ENCODE peak calls at places on chromosomes 16 and 17, in six cellular contexts. R is uterus, W is brain microvascular endothelial cell, I is right atrium auricular region, X is left ventricle myocardium inferior, K is epithelial cell of esophagus. O is an unnamed sample.
A peak's percentile ranks its signal among the peaks of the same experiment; 100 is the strongest.

GRCh38 chr16:2740476-2740875 is 12.0 kb upstream of the SRRM2 start:
- DNase-seq in I (no peak), R (no peak), X (no peak), W (no peak), K (no peak), O (no peak)

GRCh38 chr16:76614255-76614654 is 337.1 kb downstream of the CNTNAP4 start:
- DNase-seq in W (no peak), K (no peak), R (no peak), X (no peak), I (no peak), O (no peak)

GRCh38 chr16:73150790-73151189 is 102.9 kb upstream of the ZFHX3 start:
- DNase-seq in R (no peak), I (no peak), K (no peak), W (no peak), X (no peak), O (no peak)

GRCh38 chr16:8044796-8045195 is 545.5 kb downstream of the TMEM114 start:
- DNase-seq in W (no peak), X (no peak), R (no peak), I (no peak), K (no peak), O (no peak)

GRCh38 chr16:1707193-1707790 is 1.3 kb downstream of the MAPK8IP3 start:
- DNase-seq in X (no peak), K (peak; percentile 48), W (peak; percentile 32), R (no peak), I (no peak), O (peak; percentile 13)

GRCh38 chr17:17280613-17281549 is at the start of gene COPS3:
- DNase-seq in R (peak; percentile 98), W (peak; percentile 97), I (peak; percentile 98), K (peak; percentile 98), X (peak; percentile 99), O (peak; percentile 98)

GRCh38 chr17:27384261-27384701 is 72.0 kb upstream of the KSR1 start:
- DNase-seq in X (peak; percentile 68), I (no peak), R (peak; percentile 60), W (peak; percentile 71), K (peak; percentile 97), O (no peak)

GRCh38 chr17:81844327-81844851 is 9.5 kb upstream of the PPP1R27 start:
- DNase-seq in W (no peak), I (no peak), K (no peak), R (no peak), X (no peak), O (no peak)

GRCh38 chr17:32461853-32462617 is 17.7 kb downstream of the PSMD11 start:
- DNase-seq in K (peak; percentile 85), X (no peak), W (peak; percentile 62), R (peak; percentile 21), I (no peak), O (peak; percentile 50)

GRCh38 chr16:70706948-70707465 is 21.2 kb upstream of the MTSS2 start:
- DNase-seq in R (peak; percentile 95), K (peak; percentile 89), W (peak; percentile 29), X (no peak), I (no peak), O (no peak)

GRCh38 chr17:27504188-27504995 is 48.1 kb downstream of the KSR1 start:
- DNase-seq in X (no peak), W (no peak), K (no peak), R (no peak), I (no peak), O (no peak)

GRCh38 chr17:71237903-71238538 is 882.8 kb upstream of the SOX9 start:
- DNase-seq in R (no peak), I (no peak), W (peak; percentile 3), K (peak; percentile 67), X (no peak), O (no peak)

GRCh38 chr16:12881182-12881581 is 20.2 kb upstream of the SHISA9 start:
- DNase-seq in R (no peak), I (no peak), K (no peak), X (no peak), W (no peak), O (no peak)

GRCh38 chr16:56793504-56793903 is 63.6 kb downstream of the NUP93 start:
- DNase-seq in W (peak; percentile 53), I (no peak), R (no peak), K (peak; percentile 39), X (no peak), O (no peak)

GRCh38 chr16:89562027-89562599 is 1.6 kb downstream of the RPL13 start:
- DNase-seq in X (no peak), K (peak; percentile 52), R (no peak), I (no peak), W (no peak), O (no peak)

GRCh38 chr17:46815474-46816353 is 2.8 kb downstream of the WNT3 start:
- DNase-seq in R (no peak), X (no peak), K (peak; percentile 12), W (no peak), I (no peak), O (no peak)

GRCh38 chr17:17855976-17856375 is 19.2 kb upstream of the SREBF1 start:
- DNase-seq in W (no peak), I (no peak), X (no peak), K (no peak), R (no peak), O (no peak)

GRCh38 chr16:48384982-48385271 is 286 bp downstream of the SIAH1 start:
- DNase-seq in I (no peak), X (peak; percentile 54), W (no peak), R (no peak), K (no peak), O (no peak)

GRCh38 chr17:66777689-66778225 is 57.2 kb upstream of the CACNG5 start:
- DNase-seq in X (no peak), R (no peak), I (no peak), K (no peak), W (peak; percentile 14), O (no peak)

GRCh38 chr17:57379237-57380054 is 123.1 kb downstream of the MSI2 start:
- DNase-seq in W (no peak), X (no peak), I (no peak), R (peak; percentile 18), K (no peak), O (no peak)

GRCh38 chr17:32497431-32498205 is 10.8 kb downstream of the CDK5R1 start:
- DNase-seq in X (no peak), K (peak; percentile 52), W (no peak), R (no peak), I (no peak), O (no peak)

GRCh38 chr17:69534235-69534621 is 119.7 kb downstream of the MAP2K6 start:
- DNase-seq in X (no peak), K (no peak), R (no peak), I (no peak), W (no peak), O (no peak)

GRCh38 chr17:56694825-56695224 is 101.3 kb downstream of the NOG start:
- DNase-seq in I (no peak), W (no peak), K (no peak), X (no peak), R (no peak), O (no peak)

GRCh38 chr16:71426069-71426879 is 15.6 kb downstream of the TLE7 start:
- DNase-seq in I (no peak), X (no peak), R (peak; percentile 53), W (peak; percentile 94), K (peak; percentile 93), O (no peak)

GRCh38 chr17:47225436-47225858 is 16.3 kb downstream of the MYL4 start:
- DNase-seq in X (peak; percentile 40), I (peak; percentile 92), K (peak; percentile 86), W (peak; percentile 91), R (peak; percentile 95), O (no peak)

GRCh38 chr16:86117756-86118155 is 218.8 kb downstream of the IRF8 start:
- DNase-seq in I (no peak), X (no peak), R (no peak), K (no peak), W (no peak), O (no peak)

GRCh38 chr17:14838567-14838966 is 426.6 kb downstream of the PMP22 start:
- DNase-seq in R (no peak), I (no peak), K (peak; percentile 59), W (no peak), X (no peak), O (no peak)

GRCh38 chr16:3003582-3004270 is 9.0 kb upstream of the CLDN9 start:
- DNase-seq in X (peak; percentile 95), W (peak; percentile 96), R (peak; percentile 88), I (peak; percentile 96), K (peak; percentile 100), O (peak; percentile 94)

GRCh38 chr17:40821536-40821935 is 878 bp downstream of the KRT10 start:
- DNase-seq in W (no peak), R (no peak), K (no peak), X (no peak), I (no peak), O (no peak)

GRCh38 chr17:17075037-17075755 is 32.9 kb downstream of the MPRIP start:
- DNase-seq in I (no peak), R (peak; percentile 77), W (peak; percentile 76), X (peak; percentile 65), K (peak; percentile 61), O (no peak)

GRCh38 chr16:12096162-12096781 is 119.7 kb downstream of the SNX29 start:
- DNase-seq in K (peak; percentile 24), R (no peak), I (no peak), W (no peak), X (no peak), O (no peak)

GRCh38 chr16:84822990-84823389 is 3.2 kb downstream of the CRISPLD2 start:
- DNase-seq in W (no peak), I (no peak), X (no peak), R (no peak), K (no peak), O (no peak)
- H3K4me3 ChIP-seq in W (no peak overlapping the region), I (peak overlapping the region; percentile 67), X (peak overlapping the region; percentile 76), R (peak overlapping the region; percentile 61), K (no peak overlapping the region), O (no peak overlapping the region)

GRCh38 chr17:3693099-3693498 is 2.9 kb downstream of the P2RX5 start:
- DNase-seq in K (no peak), I (no peak), X (no peak), W (no peak), R (no peak), O (no peak)
- H3K4me3 ChIP-seq in K (no peak overlapping the region), I (no peak overlapping the region), X (no peak overlapping the region), W (no peak overlapping the region), R (no peak overlapping the region), O (no peak overlapping the region)

DNA sequence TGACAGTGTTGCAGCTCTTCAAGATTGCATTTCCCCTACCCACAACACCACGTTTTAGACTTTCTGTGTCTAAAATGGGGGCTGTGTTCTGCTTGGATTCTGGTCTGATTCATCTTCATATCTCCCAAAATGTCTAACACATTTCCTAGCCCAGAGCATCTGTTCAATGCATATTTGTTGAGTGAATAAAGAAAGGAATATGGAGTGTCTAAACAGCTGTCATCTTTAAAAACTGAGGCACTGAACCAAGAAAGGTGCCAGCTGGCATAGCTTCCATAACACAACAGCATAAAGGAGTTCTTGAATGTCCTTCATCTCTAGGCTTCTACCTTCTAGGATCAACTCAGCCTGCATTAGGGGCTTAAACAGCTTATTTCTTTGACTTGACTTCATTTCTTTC is 67.4 kb downstream of the CDH11 start:
- DNase-seq in W (no peak), R (no peak), I (no peak), X (no peak), K (no peak), O (no peak)
- H3K4me3 ChIP-seq in W (no peak overlapping the region), R (no peak overlapping the region), I (no peak overlapping the region), X (no peak overlapping the region), K (no peak overlapping the region), O (no peak overlapping the region)

GRCh38 chr16:55323637-55324490 is at the start of gene IRX6:
- DNase-seq in X (peak; percentile 51), R (no peak), I (no peak), W (no peak), K (peak; percentile 7), O (no peak)
- H3K4me3 ChIP-seq in X (peak within 1 kb of the TSS; percentile 60), R (no peak within 1 kb of the TSS), I (peak within 1 kb of the TSS; percentile 13), W (no peak within 1 kb of the TSS), K (no peak within 1 kb of the TSS), O (no peak within 1 kb of the TSS)

GRCh38 chr16:31185339-31185738 is 5.4 kb downstream of the FUS start:
- DNase-seq in R (no peak), K (no peak), X (no peak), W (no peak), I (no peak), O (no peak)
- H3K4me3 ChIP-seq in R (no peak overlapping the region), K (no peak overlapping the region), X (no peak overlapping the region), W (no peak overlapping the region), I (no peak overlapping the region), O (no peak overlapping the region)

O was measured in naive thymus-derived CD4-positive, alpha-beta T cell.